ENCODE peak calls at places on chromosomes 11 and 22, in nine cellular contexts. M is stomach, E is GM23338, J is transverse colon, S is prostate gland, B is breast epithelium, T is K562, L is GM12892, K is HCT116. C is an unnamed sample.

GRCh38 chr11:11171854-11172253 is 181.2 kb downstream of the CSNK2A3 start:
- DNase-seq in B (no peak), S (no peak), T (no peak), L (no peak), M (no peak), K (no peak), E (no peak), J (no peak), C (no peak)

GRCh38 chr22:22111267-22111751 is 128.7 kb upstream of the TOP3B start:
- DNase-seq in B (no peak), K (no peak), M (no peak), E (no peak), J (no peak), T (peak; percentile 96), S (no peak), L (peak; percentile 46), C (no peak)

GRCh38 chr22:38754247-38755154 is 1.3 kb downstream of the SUN2 start:
- DNase-seq in L (no peak), B (peak; percentile 99), S (peak; percentile 97), K (no peak), M (peak; percentile 92), E (peak; percentile 84), J (peak; percentile 73), T (peak; percentile 43), C (no peak)

GRCh38 chr11:116853461-116854073 is 16.1 kb upstream of the APOA1 start:
- DNase-seq in J (peak; percentile 48), B (no peak), E (no peak), M (peak; percentile 53), K (peak; percentile 34), S (no peak), T (no peak), L (peak; percentile 58), C (peak; percentile 89)

GRCh38 chr11:119263352-119263940 is 53.5 kb downstream of the MCAM start:
- DNase-seq in B (no peak), K (no peak), E (no peak), J (no peak), S (no peak), T (no peak), L (no peak), M (no peak), C (no peak)

GRCh38 chr11:126511475-126512115 is 156.1 kb downstream of the ST3GAL4 start:
- DNase-seq in B (no peak), J (no peak), L (no peak), E (no peak), S (no peak), T (no peak), K (no peak), M (no peak), C (no peak)

GRCh38 chr11:45485070-45485716 is 180.2 kb downstream of the CHST1 start:
- DNase-seq in B (no peak), L (no peak), E (peak; percentile 30), S (no peak), J (no peak), M (peak; percentile 9), T (no peak), K (peak; percentile 4), C (no peak)

GRCh38 chr11:19664896-19665548 is 47.6 kb upstream of the NAV2 start:
- DNase-seq in T (no peak), J (no peak), B (no peak), K (no peak), S (no peak), E (no peak), M (no peak), L (no peak), C (no peak)

GRCh38 chr22:18997925-18998315 is 61.8 kb upstream of the PRODH start:
- DNase-seq in L (no peak), B (no peak), J (no peak), T (no peak), E (peak; percentile 24), S (no peak), K (no peak), M (no peak), C (no peak)

GRCh38 chr22:35450824-35451541 is 51.0 kb downstream of the MCM5 start:
- DNase-seq in J (no peak), L (no peak), T (no peak), E (no peak), B (no peak), K (no peak), S (no peak), M (no peak), C (no peak)

GRCh38 chr11:74004046-74004693 is 4.7 kb downstream of the UCP3 start:
- DNase-seq in E (no peak), S (no peak), M (no peak), K (no peak), L (no peak), T (no peak), B (no peak), J (no peak), C (no peak)

GRCh38 chr22:28544431-28544868 is 135.2 kb downstream of the TTC28 start:
- DNase-seq in M (no peak), L (no peak), E (no peak), S (no peak), J (no peak), B (no peak), K (no peak), T (peak; percentile 31), C (no peak)

GRCh38 chr22:22882033-22882717 is 5.4 kb upstream of the IGLL5 start:
- DNase-seq in K (no peak), L (no peak), M (no peak), B (peak; percentile 6), J (peak; percentile 60), E (peak; percentile 5), S (no peak), T (peak; percentile 59), C (peak; percentile 42)

GRCh38 chr11:931385-931784 is 5.7 kb downstream of the AP2A2 start:
- DNase-seq in J (no peak), B (no peak), L (no peak), S (no peak), T (no peak), E (no peak), M (no peak), K (no peak), C (no peak)

GRCh38 chr11:110955797-110956196 is 243.6 kb upstream of the ARHGAP20 start:
- DNase-seq in S (no peak), M (no peak), T (no peak), B (no peak), K (no peak), L (no peak), E (no peak), J (no peak), C (no peak)

GRCh38 chr11:45024357-45024756 is 73.7 kb upstream of the TP53I11 start:
- DNase-seq in E (no peak), L (no peak), M (no peak), K (no peak), S (no peak), J (no peak), B (no peak), T (no peak), C (no peak)

DNA sequence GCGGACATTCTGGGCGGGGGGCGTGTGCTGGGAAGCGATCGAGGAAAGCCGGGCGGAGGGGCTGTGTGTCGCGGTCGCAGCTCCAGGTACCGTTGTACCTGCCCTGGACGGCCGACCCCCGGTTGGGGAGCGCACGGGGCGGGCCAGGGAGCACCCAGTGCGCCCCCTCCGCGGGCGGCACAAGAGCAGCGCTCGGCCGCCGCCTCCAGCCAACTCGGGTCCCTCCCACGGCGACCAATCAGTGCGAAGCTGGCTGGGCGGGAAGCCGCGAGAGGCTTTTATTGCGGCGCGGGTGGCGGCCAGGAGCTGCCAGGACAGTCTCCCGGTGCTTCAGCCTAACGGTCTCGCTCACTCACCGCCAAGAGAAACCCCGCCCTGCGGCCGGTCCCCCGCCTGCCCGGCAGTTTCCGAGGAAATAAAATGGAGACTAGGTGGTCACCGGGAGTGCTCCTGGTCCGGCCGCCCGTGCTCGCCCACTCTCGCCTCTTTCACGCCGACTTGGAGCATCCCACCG is 1.7 kb downstream of the NCAM1 start:
- DNase-seq in M (peak; percentile 72), S (peak; percentile 37), K (no peak), B (no peak), E (peak; percentile 71), L (no peak), T (no peak), J (peak; percentile 44), C (no peak)
- TF ChIP-seq POLR2AphosphoS5 in M (no peak), S (peak; percentile 10), K (no peak), B (no peak), E (no peak), L (no peak), T (no peak), J (no peak), C (no peak)

GRCh38 chr22:46104170-46104880 is 46.0 kb upstream of the PPARA start:
- DNase-seq in E (no peak), B (no peak), M (peak; percentile 83), L (no peak), S (no peak), T (no peak), K (no peak), J (no peak), C (no peak)
- TF ChIP-seq POLR2AphosphoS5 in E (no peak), B (no peak), M (no peak), L (no peak), S (peak; percentile 11), T (no peak), K (no peak), J (no peak), C (no peak)

DNA sequence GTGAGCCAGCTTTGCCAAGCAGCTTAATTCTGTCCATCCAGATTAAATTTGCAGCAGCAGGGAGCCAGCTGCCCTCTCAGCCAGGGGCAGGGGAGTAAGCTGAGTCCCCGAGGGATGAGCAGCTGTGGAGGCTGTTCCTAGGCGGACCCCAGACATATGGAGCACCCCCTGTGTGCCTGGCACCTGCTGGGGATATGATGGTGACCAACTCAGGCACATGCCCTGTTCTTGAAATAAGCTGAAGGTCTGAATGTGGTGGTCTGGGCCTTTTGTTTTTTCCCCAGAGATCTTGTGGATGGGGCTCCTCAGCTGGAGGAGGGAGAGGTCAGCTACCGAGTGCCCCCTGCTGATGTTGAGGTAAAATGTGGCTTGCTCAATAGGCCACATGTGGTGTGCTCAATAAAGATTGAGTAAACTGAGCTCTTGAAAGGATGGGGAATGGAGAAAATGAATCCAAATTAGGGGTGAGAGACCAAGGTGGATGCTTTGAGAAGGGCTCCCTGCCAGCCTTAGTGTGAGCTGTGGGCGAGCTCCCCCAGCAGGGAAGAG is 103.3 kb upstream of the NNMT start:
- DNase-seq in K (no peak), E (no peak), B (no peak), S (no peak), M (no peak), L (no peak), T (peak; percentile 23), J (no peak), C (peak; percentile 21)
- TF ChIP-seq POLR2AphosphoS5 in K (no peak), E (no peak), B (no peak), S (no peak), M (no peak), L (no peak), T (no peak), J (no peak), C (no peak)

GRCh38 chr11:29669336-29669735 is 347.5 kb downstream of the KCNA4 start:
- DNase-seq in J (no peak), E (no peak), T (no peak), L (no peak), M (no peak), S (no peak), K (no peak), B (no peak), C (no peak)
- TF ChIP-seq POLR2AphosphoS5 in J (no peak), E (no peak), T (no peak), L (no peak), M (no peak), S (no peak), K (no peak), B (no peak), C (no peak)

DNA sequence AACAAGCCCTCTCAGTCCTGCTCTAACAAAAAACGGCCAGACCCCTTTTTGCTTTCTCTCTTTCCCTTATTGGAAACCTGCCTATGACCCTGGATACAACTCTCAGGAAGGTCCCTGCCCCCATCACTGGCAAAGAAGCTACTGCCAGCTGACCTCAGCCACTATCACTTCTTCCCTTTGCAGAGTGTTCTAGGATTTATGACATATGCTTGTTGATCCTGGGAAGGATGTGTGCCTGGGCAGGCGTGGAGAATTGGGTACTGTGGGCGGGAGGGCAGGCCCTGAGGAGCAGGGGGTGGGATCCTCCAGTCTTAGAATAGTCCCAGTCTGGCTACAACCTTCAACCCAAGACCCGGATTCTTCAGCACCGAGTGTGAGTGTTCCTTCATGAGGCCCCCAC is 7.5 kb downstream of the PGAP2 start:
- DNase-seq in J (no peak), E (no peak), L (no peak), S (no peak), T (no peak), M (no peak), B (no peak), K (no peak), C (no peak)
- TF ChIP-seq POLR2AphosphoS5 in J (no peak), E (no peak), L (no peak), S (peak; percentile 56), T (no peak), M (no peak), B (no peak), K (no peak), C (no peak)

C was measured in HL-60.